ENCODE peak calls at places on chromosomes 5 and 9, in six cellular contexts. P is body of pancreas, E is esophagus squamous epithelium, H is H1, W is HCT116, T is transverse colon. M is an unnamed sample. For H3K4me1, the result is how much of the 10 kb centered on the place peaks cover.

GRCh38 chr9:74284596-74284995 is 212.5 kb upstream of the RORB start:
- DNase-seq in P (no peak), T (no peak), W (no peak), H (no peak), E (no peak), M (no peak)

GRCh38 chr5:53233653-53234405 is 124.3 kb upstream of the MOCS2 start:
- DNase-seq in H (no peak), W (no peak), E (no peak), T (no peak), P (no peak), M (no peak)

GRCh38 chr9:133115604-133116345 is 5.3 kb downstream of the RALGDS start:
- DNase-seq in W (no peak), T (no peak), E (no peak), H (no peak), P (no peak), M (peak)

GRCh38 chr9:124834586-124834985 is 18.7 kb upstream of the WDR38 start:
- DNase-seq in T (no peak), E (no peak), P (peak), H (no peak), W (peak), M (no peak)

GRCh38 chr5:40409600-40409999 is 270.1 kb upstream of the PTGER4 start:
- DNase-seq in P (no peak), T (no peak), H (no peak), E (no peak), W (no peak), M (no peak)

GRCh38 chr5:31990296-31990695 is 183.8 kb downstream of the GOLPH3 start:
- DNase-seq in P (no peak), T (no peak), W (no peak), E (no peak), H (no peak), M (no peak)

GRCh38 chr5:37833990-37834389 is 5.9 kb downstream of the GDNF start:
- DNase-seq in H (no peak), E (no peak), P (no peak), T (no peak), W (no peak), M (no peak)

GRCh38 chr9:131625848-131626670 is 80.7 kb downstream of the PRRT1B start:
- DNase-seq in P (no peak), E (no peak), W (no peak), T (no peak), H (no peak), M (no peak)

GRCh38 chr5:141003791-141004601 is 37.7 kb downstream of the PCDHAC2 start:
- DNase-seq in H (peak), P (no peak), E (no peak), T (no peak), W (peak), M (peak)

GRCh38 chr9:16639644-16640043 is 230.8 kb downstream of the BNC2 start:
- DNase-seq in P (no peak), W (no peak), E (no peak), T (no peak), H (no peak), M (no peak)

GRCh38 chr9:111926421-111926875 is 29.8 kb downstream of the UGCG start:
- DNase-seq in W (no peak), T (peak), E (peak), P (peak), H (no peak), M (peak)

GRCh38 chr9:127496974-127497373 is 45.7 kb downstream of the LRSAM1 start:
- DNase-seq in P (no peak), W (no peak), E (no peak), H (no peak), T (no peak), M (no peak)

GRCh38 chr5:114360816-114361723 is 800 bp upstream of the KCNN2 start:
- DNase-seq in H (peak), P (peak), T (no peak), E (no peak), W (no peak), M (no peak)

GRCh38 chr5:181188700-181189362 is 16.2 kb downstream of the TRIM7 start:
- DNase-seq in H (no peak), W (peak), T (peak), P (peak), E (no peak), M (peak)

GRCh38 chr5:21184566-21184965 is 1196.6 kb upstream of the CDH18 start:
- DNase-seq in W (no peak), E (no peak), P (no peak), T (no peak), H (no peak), M (no peak)

GRCh38 chr5:97986069-97986468 is 787.4 kb upstream of the RGMB start:
- DNase-seq in E (no peak), W (peak), T (no peak), H (peak), P (no peak), M (no peak)

GRCh38 chr9:120619751-120620655 is 40.0 kb upstream of the CDK5RAP2 start:
- DNase-seq in P (peak), W (peak), H (no peak), T (peak), E (no peak), M (peak)

GRCh38 chr9:135038826-135039225 is 48.6 kb upstream of the OLFM1 start:
- DNase-seq in P (no peak), E (no peak), H (no peak), T (no peak), W (no peak), M (no peak)

GRCh38 chr5:133896446-133896845 is 72.0 kb downstream of the C5orf15 start:
- DNase-seq in W (no peak), E (no peak), H (no peak), P (no peak), T (no peak), M (no peak)

GRCh38 chr5:178356459-178356872 is 123.9 kb upstream of the PHYKPL start:
- DNase-seq in H (no peak), W (no peak), P (no peak), T (no peak), E (no peak), M (peak)

GRCh38 chr9:36211510-36211909 is 20.8 kb downstream of the CLTA start:
- DNase-seq in H (no peak), P (no peak), W (no peak), T (no peak), E (no peak), M (no peak)

GRCh38 chr5:60710362-60710761 is 10.4 kb upstream of the DEPDC1B start:
- DNase-seq in E (no peak), W (no peak), P (no peak), T (no peak), H (no peak), M (no peak)
- TF ChIP-seq CTCF in E (no peak), W (no peak), P (no peak), T (no peak), H (no peak), M (no peak)

DNA sequence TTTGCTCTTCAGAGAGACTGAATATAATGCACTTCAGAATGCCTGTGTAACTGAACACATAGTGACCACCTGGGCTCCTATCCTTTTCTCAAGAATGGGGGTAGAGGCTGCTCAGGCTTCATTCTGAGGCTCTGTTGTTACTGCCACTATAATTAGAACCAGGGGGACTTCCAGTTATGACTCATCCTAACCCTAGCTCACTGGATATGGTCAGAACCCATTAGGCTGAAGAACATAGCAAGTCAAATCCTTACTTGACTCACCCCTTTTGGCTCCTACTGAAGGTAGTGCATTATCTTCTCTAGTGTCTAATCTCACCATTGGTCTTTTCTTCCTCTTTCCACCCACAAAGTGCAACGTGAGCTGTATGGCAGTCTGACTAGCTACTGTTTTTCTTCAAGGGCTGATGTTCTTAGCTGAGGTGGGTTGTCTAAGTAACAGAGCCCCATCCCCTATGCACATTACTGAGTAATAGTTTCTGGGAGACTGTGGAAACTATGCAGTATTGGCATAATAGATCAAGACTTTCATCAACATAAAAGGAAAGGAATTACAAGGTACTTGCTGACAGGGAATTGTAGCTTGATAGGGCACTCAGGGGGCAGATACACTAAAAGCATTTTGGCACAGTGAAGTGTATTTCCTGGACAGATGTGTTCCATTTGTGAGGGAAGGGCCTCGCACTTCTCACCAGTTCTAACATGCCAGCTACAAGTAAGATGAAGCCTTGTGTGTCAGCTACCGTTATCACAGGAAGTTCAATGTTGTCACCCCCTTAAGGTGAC is 431.0 kb upstream of the MEF2C start:
- DNase-seq in H (no peak), W (peak), E (no peak), P (no peak), T (peak), M (no peak)
- TF ChIP-seq POLR2A in H (no peak), W (no peak), E (no peak), P (no peak), T (no peak), M (no peak)

GRCh38 chr9:129945314-129945713 is 97.7 kb downstream of the FNBP1 start:
- DNase-seq in E (no peak), W (no peak), H (no peak), T (no peak), P (no peak), M (no peak)
- H3K4me1 ChIP-seq in E (under half), W (under half), H (under half), T (under half), P (under half), M (under half)

DNA sequence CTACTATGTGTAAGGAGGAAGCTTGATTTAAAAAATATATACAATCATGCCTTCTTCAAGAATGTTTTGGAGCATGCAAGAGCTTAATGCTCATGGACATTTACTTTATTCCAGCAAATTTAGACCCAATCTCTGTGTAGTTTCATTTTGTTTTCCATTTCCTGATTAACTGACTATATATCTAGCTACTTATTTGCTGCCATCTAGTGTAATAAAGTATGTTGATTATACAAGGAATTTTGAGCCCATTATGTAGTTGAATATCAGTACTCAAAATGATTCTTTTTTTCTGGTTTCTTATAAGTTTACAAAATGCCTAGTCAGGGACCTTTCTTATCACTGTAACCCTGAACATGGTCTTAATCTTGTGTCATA is 100.0 kb upstream of the CCDC152 start:
- DNase-seq in W (no peak), E (no peak), H (no peak), T (no peak), P (no peak), M (no peak)
- TF ChIP-seq CTCF in W (no peak), E (no peak), H (no peak), T (no peak), P (peak), M (peak)

GRCh38 chr5:119452373-119453044 is at the start of gene HSD17B4:
- DNase-seq in W (peak), T (peak), P (peak), H (peak), E (peak), M (peak)
- TF ChIP-seq POLR2A in W (peak), T (peak), P (peak), H (peak), E (peak), M (peak)

DNA sequence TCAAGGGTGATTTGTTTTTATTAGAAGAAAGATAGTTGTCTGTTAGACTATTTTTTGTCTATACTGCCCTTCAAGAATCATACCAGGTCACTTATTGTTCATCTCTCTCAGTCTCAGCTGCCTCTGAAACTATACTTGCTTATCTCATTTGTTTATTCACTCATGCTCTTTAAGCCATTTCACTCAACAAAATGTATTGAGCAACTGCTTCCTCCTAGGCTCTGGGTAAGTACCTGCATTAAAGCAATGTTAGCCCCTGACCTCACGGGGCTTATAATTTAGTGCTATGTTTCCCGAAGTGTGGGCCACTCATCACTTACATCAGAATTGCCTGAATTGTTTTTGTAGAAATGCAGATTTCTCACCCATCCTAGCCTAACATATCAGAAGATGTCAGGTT is 100.9 kb downstream of the DPYSL3 start:
- DNase-seq in P (no peak), H (no peak), W (no peak), E (no peak), T (no peak), M (no peak)
- H3K4me1 ChIP-seq in P (under half), H (under half), W (under half), E (under half), T (under half), M (under half)

GRCh38 chr5:126497506-126497905 is 74.3 kb downstream of the GRAMD2B start:
- DNase-seq in T (no peak), H (no peak), W (no peak), E (no peak), P (no peak), M (no peak)

GRCh38 chr5:126501448-126501847 is 78.2 kb downstream of the GRAMD2B start:
- DNase-seq in E (no peak), T (no peak), H (no peak), P (no peak), W (no peak), M (no peak)

GRCh38 chr5:126499278-126499677 is 76.1 kb downstream of the GRAMD2B start:
- DNase-seq in H (no peak), P (no peak), T (no peak), E (no peak), W (no peak), M (no peak)

GRCh38 chr5:126503602-126504104 is 80.4 kb downstream of the GRAMD2B start:
- DNase-seq in T (no peak), W (no peak), P (no peak), E (no peak), H (no peak), M (peak)

GRCh38 chr5:126499742-126500396 is 76.7 kb downstream of the GRAMD2B start:
- DNase-seq in H (peak), P (no peak), E (no peak), T (no peak), W (peak), M (no peak)
- TF ChIP-seq CTCF in H (peak), P (peak), E (peak), T (peak), W (peak), M (peak)

GRCh38 chr5:14440598-14441401 is 140.8 kb upstream of the OTULINL start:
- DNase-seq in E (no peak), H (no peak), W (no peak), T (peak), P (no peak), M (peak)
- TF ChIP-seq POLR2A in E (peak), H (no peak), W (no peak), T (peak), P (peak), M (peak)

DNA sequence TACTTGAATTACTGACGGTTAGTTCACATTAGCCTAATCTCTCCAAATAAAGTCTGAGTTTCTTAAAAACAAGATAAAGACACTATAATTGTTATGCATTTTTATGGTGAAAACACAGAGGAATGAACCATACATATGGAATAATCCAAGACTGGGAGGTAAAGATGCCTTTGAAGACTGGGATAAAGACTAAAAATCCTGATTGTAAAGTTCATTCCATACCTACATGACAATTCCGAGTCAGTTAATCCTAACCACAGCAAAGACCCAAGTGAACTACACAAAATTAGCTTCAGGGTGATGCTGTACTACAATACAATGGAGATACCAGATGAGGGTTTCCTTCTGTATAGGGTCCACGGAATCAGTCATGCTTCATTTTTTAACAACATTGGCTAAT is 6.3 kb downstream of the AP3B1 start:
- DNase-seq in P (no peak), T (no peak), E (no peak), W (no peak), H (no peak), M (no peak)
- H3K4me1 ChIP-seq in P (under half), T (under half), E (under half), W (under half), H (under half), M (under half)

GRCh38 chr9:71980266-71981018 is 69.0 kb downstream of the C9orf85 start:
- DNase-seq in T (no peak), P (no peak), H (no peak), W (no peak), E (no peak), M (no peak)

GRCh38 chr9:71977003-71977402 is 65.6 kb downstream of the C9orf85 start:
- DNase-seq in P (no peak), W (no peak), E (no peak), T (no peak), H (no peak), M (no peak)

GRCh38 chr9:71975833-71976232 is 64.4 kb downstream of the C9orf85 start:
- DNase-seq in P (no peak), W (no peak), T (no peak), E (no peak), H (no peak), M (no peak)
- TF ChIP-seq CTCF in P (peak), W (no peak), T (peak), E (no peak), H (peak), M (peak)

M was measured in thyroid gland.